ENCODE peak calls at places on chromosomes 11 and 22, in nine cellular contexts. Q is dorsolateral prefrontal cortex; W is kidney tubule cell; O is heart left ventricle; N is HEK293T; B is activated CD4-positive, CD25-positive, alpha-beta regulatory T cell; T is NCI-H510A treated with DMSO at 0.1 percent for 48 hours; C is effector memory CD8-positive, alpha-beta T cell; E is adipocyte. K is an unnamed sample.

GRCh38 chr11:74366576-74366975 is 31.7 kb downstream of the PGM2L1 start:
- DNase-seq in T (no peak), C (no peak), E (peak; percentile 70), N (no peak), O (no peak), B (no peak), W (peak; percentile 12), Q (no peak), K (no peak)

GRCh38 chr22:26550498-26551033 is 38.3 kb upstream of the TFIP11 start:
- DNase-seq in O (peak; percentile 73), T (no peak), W (peak; percentile 74), C (no peak), B (no peak), Q (no peak), N (no peak), E (peak; percentile 47), K (no peak)

GRCh38 chr11:85663781-85664560 is 958 bp downstream of the CREBZF start:
- DNase-seq in W (peak; percentile 76), C (peak; percentile 90), T (peak; percentile 63), Q (peak; percentile 88), B (peak; percentile 83), N (peak; percentile 56), E (peak; percentile 84), O (peak; percentile 81), K (peak; percentile 85)

GRCh38 chr11:100152751-100153150 is 534.3 kb upstream of the ARHGAP42 start:
- DNase-seq in E (no peak), O (no peak), C (no peak), W (peak; percentile 66), Q (no peak), B (no peak), N (no peak), T (no peak), K (no peak)

GRCh38 chr11:78019808-78020207 is 3.3 kb downstream of the KCTD14 start:
- DNase-seq in N (no peak), B (no peak), E (no peak), W (peak; percentile 85), O (no peak), C (no peak), T (no peak), Q (no peak), K (no peak)

GRCh38 chr22:25366876-25367466 is 147.5 kb downstream of the CRYBB2 start:
- DNase-seq in C (no peak), W (no peak), O (no peak), N (no peak), E (no peak), Q (no peak), B (no peak), T (no peak), K (no peak)

GRCh38 chr22:42084874-42085273 is 5.4 kb downstream of the SMDT1 start:
- DNase-seq in T (no peak), Q (no peak), B (no peak), O (no peak), W (no peak), E (no peak), C (no peak), N (no peak), K (no peak)

GRCh38 chr11:2535673-2536439 is 91.0 kb downstream of the KCNQ1 start:
- DNase-seq in B (no peak), C (no peak), O (no peak), Q (peak; percentile 39), N (no peak), E (no peak), W (no peak), T (no peak), K (no peak)

GRCh38 chr11:117483372-117483771 is 155.7 kb downstream of the CEP164 start:
- DNase-seq in N (no peak), B (no peak), W (no peak), O (no peak), T (no peak), C (no peak), E (no peak), Q (no peak), K (no peak)

GRCh38 chr11:61693897-61694840 is 14.0 kb downstream of the DAGLA start:
- DNase-seq in T (no peak), Q (no peak), E (no peak), B (no peak), W (peak; percentile 92), N (no peak), C (no peak), O (peak; percentile 57), K (no peak)

GRCh38 chr11:8338138-8338537 is 74.5 kb upstream of the LMO1 start:
- DNase-seq in E (peak; percentile 36), C (no peak), B (no peak), O (no peak), W (peak; percentile 50), Q (no peak), N (peak; percentile 79), T (peak; percentile 4), K (no peak)

GRCh38 chr11:115180272-115180671 is 323.9 kb downstream of the CADM1 start:
- DNase-seq in O (no peak), Q (no peak), T (no peak), N (peak; percentile 32), C (no peak), W (no peak), E (no peak), B (no peak), K (no peak)

GRCh38 chr11:115527534-115528125 is 23.4 kb upstream of the CADM1 start:
- DNase-seq in E (no peak), N (no peak), B (no peak), W (peak; percentile 42), T (peak; percentile 94), Q (no peak), C (no peak), O (no peak), K (no peak)

GRCh38 chr22:28426346-28427132 is 253.1 kb downstream of the TTC28 start:
- DNase-seq in B (no peak), O (no peak), W (no peak), C (no peak), T (no peak), Q (no peak), E (peak; percentile 68), N (no peak), K (no peak)

GRCh38 chr22:46110215-46110614 is 40.1 kb upstream of the PPARA start:
- DNase-seq in T (no peak), N (no peak), C (no peak), O (no peak), Q (no peak), B (no peak), E (no peak), W (peak; percentile 74), K (no peak)

K was measured in central memory CD8-positive, alpha-beta T cell.